ENCODE peak calls at places on chromosomes 7 and 10, in nine cellular contexts. Z is ovary; K is neuronal stem cell; B is CD4-positive, alpha-beta T cell; O is right lobe of liver; D is left ventricle myocardium inferior; C is CD4-positive, CD25-positive, alpha-beta regulatory T cell; F is PC-3; I is spleen. L is an unnamed sample. For H3K9me3, the result is how much of the 10 kb centered on the place peaks cover.

GRCh38 chr7:96686305-96686704 is 23.3 kb downstream of the SEM1 start:
- DNase-seq in F (no peak), D (no peak), K (no peak), B (no peak), C (peak), I (no peak), Z (no peak), O (no peak), L (no peak)

GRCh38 chr10:121559321-121559720 is 38.9 kb downstream of the FGFR2 start:
- DNase-seq in K (no peak), B (no peak), Z (no peak), O (no peak), I (no peak), F (no peak), D (no peak), C (no peak), L (no peak)

GRCh38 chr10:36494386-36494785 is 631.0 kb upstream of the ANKRD30A start:
- DNase-seq in O (no peak), Z (no peak), I (no peak), C (no peak), F (peak), B (no peak), K (no peak), D (no peak), L (no peak)

GRCh38 chr10:96935810-96936209 is 103.7 kb downstream of the LCOR start:
- DNase-seq in C (no peak), K (no peak), B (no peak), D (no peak), O (no peak), F (no peak), Z (no peak), I (no peak), L (no peak)

GRCh38 chr7:28873410-28873809 is 84.7 kb downstream of the TRIL start:
- DNase-seq in D (no peak), F (no peak), I (no peak), K (no peak), C (no peak), O (no peak), B (no peak), Z (no peak), L (no peak)

GRCh38 chr10:96395931-96396877 is 37.4 kb upstream of the OPALIN start:
- DNase-seq in I (peak), O (peak), B (peak), K (peak), F (peak), Z (peak), D (peak), C (peak), L (no peak)

GRCh38 chr10:124647421-124648130 is 96.6 kb downstream of the FAM53B start:
- DNase-seq in Z (no peak), C (peak), K (no peak), I (peak), D (peak), O (peak), B (peak), F (peak), L (peak)

GRCh38 chr10:117217196-117217761 is 20.0 kb downstream of the KCNK18 start:
- DNase-seq in D (no peak), Z (peak), I (peak), B (peak), O (peak), F (peak), C (peak), K (no peak), L (no peak)

GRCh38 chr10:125694874-125695273 is 11.9 kb upstream of the TEX36 start:
- DNase-seq in O (no peak), Z (no peak), K (no peak), D (no peak), C (no peak), I (no peak), B (no peak), F (peak), L (no peak)

GRCh38 chr7:2004841-2005351 is 227.8 kb downstream of the MAD1L1 start:
- DNase-seq in C (no peak), I (peak), D (peak), B (no peak), O (peak), K (no peak), F (no peak), Z (peak), L (no peak)

GRCh38 chr10:14822879-14823755 is 14.7 kb downstream of the CDNF start:
- DNase-seq in B (no peak), C (peak), I (no peak), Z (no peak), K (peak), D (peak), F (peak), O (no peak), L (no peak)

GRCh38 chr10:17512341-17513001 is 58.1 kb upstream of the ST8SIA6 start:
- DNase-seq in D (peak), Z (no peak), I (no peak), C (no peak), K (no peak), F (peak), O (peak), B (no peak), L (no peak)

GRCh38 chr10:50577681-50578350 is 45.9 kb downstream of the SGMS1 start:
- DNase-seq in I (no peak), C (no peak), F (peak), Z (no peak), O (no peak), K (no peak), B (no peak), D (no peak), L (no peak)

GRCh38 chr10:121851791-121852190 is 76.0 kb downstream of the ATE1 start:
- DNase-seq in F (no peak), C (no peak), B (no peak), Z (no peak), K (no peak), O (no peak), I (no peak), D (no peak), L (no peak)

GRCh38 chr10:125160856-125161569 is 650 bp upstream of the CTBP2 start:
- DNase-seq in D (peak), B (no peak), F (peak), Z (peak), C (no peak), I (peak), O (peak), K (peak), L (peak)

GRCh38 chr7:128299109-128299514 is 44.6 kb downstream of the RBM28 start:
- DNase-seq in F (no peak), Z (no peak), O (no peak), K (no peak), D (no peak), B (no peak), I (no peak), C (no peak), L (no peak)

GRCh38 chr10:6918305-6918704 is 338.2 kb upstream of the PRKCQ start:
- DNase-seq in C (peak), Z (peak), D (no peak), K (no peak), O (no peak), I (peak), F (no peak), B (peak), L (peak)

GRCh38 chr10:53619678-53620077 is 847.1 kb upstream of the MBL2 start:
- DNase-seq in C (no peak), D (no peak), O (no peak), I (no peak), F (no peak), K (no peak), B (no peak), Z (no peak), L (no peak)

GRCh38 chr10:13816195-13816926 is 229.6 kb downstream of the PRPF18 start:
- DNase-seq in D (peak), Z (peak), F (no peak), I (no peak), C (no peak), B (no peak), K (no peak), O (peak), L (no peak)

GRCh38 chr10:128150551-128150950 is 24.3 kb upstream of the MKI67 start:
- DNase-seq in B (no peak), K (no peak), D (no peak), F (no peak), Z (no peak), I (no peak), C (no peak), O (no peak), L (no peak)

GRCh38 chr7:117185124-117185523 is 137.7 kb downstream of the WNT2 start:
- DNase-seq in B (no peak), I (no peak), C (no peak), O (no peak), D (no peak), F (no peak), Z (no peak), K (no peak), L (no peak)

GRCh38 chr10:86376403-86376802 is 9.8 kb upstream of the GRID1 start:
- DNase-seq in B (no peak), Z (no peak), F (no peak), K (no peak), C (no peak), I (no peak), D (no peak), O (peak), L (no peak)

GRCh38 chr7:17463511-17464085 is 165.1 kb downstream of the AHR start:
- DNase-seq in K (no peak), D (no peak), C (peak), I (no peak), B (no peak), F (no peak), Z (no peak), O (no peak), L (no peak)

GRCh38 chr7:119413314-119413805 is 859.6 kb upstream of the KCND2 start:
- DNase-seq in I (peak), K (no peak), C (no peak), Z (no peak), F (no peak), D (no peak), B (no peak), O (no peak), L (no peak)

GRCh38 chr7:85178531-85179298 is 8.1 kb downstream of the SEMA3D start:
- DNase-seq in K (no peak), B (no peak), I (no peak), F (no peak), O (no peak), D (no peak), C (no peak), Z (no peak), L (no peak)

GRCh38 chr7:155820788-155821187 is 8.5 kb upstream of the SHH start:
- DNase-seq in C (no peak), Z (no peak), K (no peak), O (no peak), F (no peak), I (peak), D (no peak), B (no peak), L (no peak)

GRCh38 chr10:89032141-89032814 is 41.7 kb downstream of the FAS start:
- DNase-seq in Z (no peak), C (no peak), D (peak), I (no peak), O (no peak), F (peak), B (no peak), K (no peak), L (no peak)

GRCh38 chr7:150481207-150481920 is 30.9 kb downstream of the GIMAP8 start:
- DNase-seq in Z (no peak), B (peak), O (no peak), C (peak), K (no peak), D (no peak), F (no peak), I (peak), L (no peak)

GRCh38 chr10:16788125-16788524 is 29.1 kb downstream of the RSU1 start:
- DNase-seq in D (no peak), K (no peak), B (no peak), C (peak), F (no peak), O (no peak), Z (no peak), I (no peak), L (no peak)

GRCh38 chr10:14084875-14085274 is 245.8 kb downstream of the FRMD4A start:
- DNase-seq in F (peak), K (no peak), I (no peak), B (no peak), D (no peak), C (no peak), Z (no peak), O (no peak), L (no peak)

GRCh38 chr7:52030722-52031121 is 714.1 kb upstream of the COBL start:
- DNase-seq in D (no peak), B (no peak), Z (no peak), F (no peak), C (no peak), O (no peak), K (no peak), I (no peak), L (no peak)

GRCh38 chr10:122966879-122967278 is 12.9 kb upstream of the C10orf88 start:
- DNase-seq in F (no peak), I (no peak), K (no peak), O (no peak), Z (no peak), D (no peak), C (no peak), B (no peak), L (no peak)

GRCh38 chr10:122974034-122974433 is 6.2 kb upstream of the PSTK start:
- DNase-seq in O (no peak), K (no peak), Z (no peak), F (no peak), B (no peak), D (no peak), I (no peak), C (no peak), L (no peak)

GRCh38 chr10:122974543-122975064 is 5.6 kb upstream of the PSTK start:
- DNase-seq in Z (no peak), B (no peak), D (no peak), I (no peak), C (no peak), F (no peak), O (no peak), K (no peak), L (no peak)

DNA sequence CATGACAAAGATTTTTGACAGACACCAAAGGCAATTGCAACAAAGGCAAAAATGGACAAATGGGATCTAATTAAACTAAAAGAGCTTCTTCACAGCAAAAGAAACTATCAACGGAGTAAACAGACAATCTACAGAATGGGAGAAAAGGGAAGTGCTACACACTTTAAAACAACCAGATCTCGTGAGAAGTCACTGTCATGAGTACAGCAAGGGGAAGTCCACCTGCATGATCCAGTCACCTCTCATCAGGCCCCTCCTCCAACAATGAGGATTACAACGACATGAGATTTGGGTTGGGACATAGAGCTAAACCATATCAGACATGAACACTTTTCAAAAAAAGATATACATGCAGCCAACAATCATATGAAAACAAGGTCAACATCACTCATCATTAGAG is 11.5 kb upstream of the PSTK start:
- DNase-seq in Z (no peak), K (no peak), B (no peak), D (no peak), O (no peak), F (no peak), C (no peak), I (no peak), L (no peak)
- H3K9me3 ChIP-seq in Z (under half), K (under half), B (under half), D (under half), O (under half), F (under half), C (under half), I (under half), L (under half)

GRCh38 chr7:57220746-57221145 is 88.5 kb upstream of the ZNF479 start:
- DNase-seq in B (no peak), Z (no peak), K (no peak), F (no peak), O (no peak), C (no peak), D (no peak), I (no peak), L (no peak)
- H3K9me3 ChIP-seq in B (under half), Z (under half), K (under half), F (under half), O (under half), C (under half), D (half or more), I (under half), L (half or more)

DNA sequence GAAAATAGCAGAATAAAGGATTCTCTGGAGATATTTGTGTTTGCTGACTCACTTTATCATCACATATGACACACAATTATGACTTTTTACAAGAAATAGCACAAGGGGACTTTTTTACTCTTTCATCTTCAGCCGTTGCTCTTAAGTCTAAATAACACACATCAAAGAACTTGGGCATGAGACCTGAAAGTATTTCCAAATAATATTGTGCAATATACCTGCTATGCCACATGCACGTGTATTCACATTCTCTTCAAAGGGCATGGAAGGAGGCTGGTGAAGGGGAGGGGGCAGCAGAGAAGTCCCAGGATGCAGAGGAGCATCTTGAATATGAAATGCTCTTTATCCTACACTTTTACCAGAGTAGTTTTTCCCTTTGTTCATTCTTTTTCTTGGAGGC is 4.1 kb upstream of the ADARB2 start:
- DNase-seq in D (no peak), O (no peak), C (no peak), B (no peak), F (no peak), Z (no peak), K (no peak), I (no peak), L (no peak)
- H3K9me3 ChIP-seq in D (under half), O (under half), C (under half), B (under half), F (under half), Z (under half), K (under half), I (under half), L (under half)

GRCh38 chr7:158259141-158259540 is 328.5 kb downstream of the PTPRN2 start:
- DNase-seq in I (peak), D (no peak), B (no peak), Z (no peak), O (no peak), K (no peak), F (no peak), C (no peak), L (no peak)

GRCh38 chr7:158258411-158259130 is 329.1 kb downstream of the PTPRN2 start:
- DNase-seq in B (no peak), Z (no peak), K (no peak), C (no peak), D (no peak), F (no peak), O (no peak), I (peak), L (no peak)

GRCh38 chr7:158261362-158262235 is 326.0 kb downstream of the PTPRN2 start:
- DNase-seq in I (peak), D (no peak), K (no peak), C (no peak), B (no peak), F (no peak), Z (no peak), O (no peak), L (no peak)

GRCh38 chr7:158260567-158261361 is 326.9 kb downstream of the PTPRN2 start:
- DNase-seq in K (no peak), D (no peak), B (no peak), C (no peak), O (no peak), I (no peak), Z (no peak), F (no peak), L (no peak)

GRCh38 chr7:158259671-158260423 is 327.8 kb downstream of the PTPRN2 start:
- DNase-seq in F (no peak), I (peak), B (no peak), D (no peak), O (no peak), Z (no peak), K (no peak), C (no peak), L (no peak)
- H3K9me3 ChIP-seq in F (under half), I (under half), B (under half), D (under half), O (under half), Z (under half), K (under half), C (under half), L (under half)